ENCODE peak calls at places on chromosomes 13 and 19, in four cellular contexts. N, C, J and W are unnamed samples.

GRCh38 chr13:114259974-114260373 is 21.4 kb upstream of the UPF3A start:
- DNase-seq in J (no peak), C (no peak), N (no peak), W (no peak)

GRCh38 chr19:49017666-49018351 is 918 bp upstream of the LHB start:
- DNase-seq in N (peak), C (peak), J (peak), W (peak)

GRCh38 chr19:19554074-19555023 is 16.3 kb downstream of the CILP2 start:
- DNase-seq in N (no peak), J (peak), C (peak), W (peak)

GRCh38 chr19:21321996-21322395 is 7.2 kb downstream of the ZNF708 start:
- DNase-seq in C (no peak), J (peak), N (no peak), W (peak)

GRCh38 chr19:30861896-30862295 is 487.3 kb downstream of the TSHZ3 start:
- DNase-seq in N (no peak), J (no peak), C (no peak), W (no peak)

GRCh38 chr13:77389617-77389984 is 62.7 kb upstream of the MYCBP2 start:
- DNase-seq in C (no peak), J (no peak), N (no peak), W (no peak)

GRCh38 chr13:27375686-27376326 is 48.6 kb upstream of the GTF3A start:
- DNase-seq in J (peak), N (peak), C (peak), W (peak)

GRCh38 chr19:1471514-1472107 is 7.4 kb downstream of the C19orf25 start:
- DNase-seq in N (no peak), J (no peak), C (no peak), W (no peak)

GRCh38 chr13:112645327-112645914 is 44.4 kb upstream of the ATP11A start:
- DNase-seq in J (no peak), C (no peak), N (no peak), W (no peak)

GRCh38 chr13:103328899-103329298 is 262.7 kb upstream of the SLC10A2 start:
- DNase-seq in J (no peak), C (no peak), N (no peak), W (no peak)

GRCh38 chr19:5697890-5698634 is 8.0 kb downstream of the RPL36 start:
- DNase-seq in C (no peak), N (no peak), J (no peak), W (no peak)

GRCh38 chr13:51647067-51647466 is 62.8 kb downstream of the WDFY2 start:
- DNase-seq in J (no peak), N (no peak), C (no peak), W (no peak)

GRCh38 chr13:49220035-49220855 is at the start of gene MLNR:
- DNase-seq in J (peak), C (no peak), N (no peak), W (no peak)

GRCh38 chr13:108663710-108664109 is 34.3 kb downstream of the MYO16 start:
- DNase-seq in C (no peak), N (no peak), J (no peak), W (no peak)

GRCh38 chr19:41707502-41707812 is 969 bp upstream of the CEACAM5 start:
- DNase-seq in C (no peak), J (no peak), N (no peak), W (no peak)

GRCh38 chr13:110308377-110309158 is 1.5 kb downstream of the COL4A2 start:
- DNase-seq in C (no peak), J (peak), N (no peak), W (peak)